ENCODE peak calls at places on chromosomes 16 and 17, in six cellular contexts. One of them, this sample, is unnamed.
A peak's percentile ranks its signal among the peaks of the same experiment; 100 is the strongest.

GRCh38 chr16:87178177-87178863 is 138.9 kb downstream of the C16orf95 start:
- DNase-seq in anterior cingulate cortex: no peak
- DNase-seq in HTR-8/SVneo: no peak
- DNase-seq in HCT116: no peak
- DNase-seq in colonic mucosa: no peak
- DNase-seq in psoas muscle: no peak
- DNase-seq in this sample: no peak

GRCh38 chr17:65918921-65919546 is 272.9 kb downstream of the CEP112 start:
- DNase-seq in HTR-8/SVneo: no peak
- DNase-seq in HCT116: no peak
- DNase-seq in colonic mucosa: no peak
- DNase-seq in psoas muscle: no peak
- DNase-seq in anterior cingulate cortex: no peak
- DNase-seq in this sample: no peak

GRCh38 chr16:19304670-19305240 is 19.2 kb downstream of the CLEC19A start:
- DNase-seq in HCT116: no peak
- DNase-seq in anterior cingulate cortex: no peak
- DNase-seq in psoas muscle: no peak
- DNase-seq in colonic mucosa: no peak
- DNase-seq in HTR-8/SVneo: no peak
- DNase-seq in this sample: no peak

GRCh38 chr17:63120406-63120805 is 154.4 kb downstream of the TANC2 start:
- DNase-seq in HCT116: no peak
- DNase-seq in colonic mucosa: no peak
- DNase-seq in HTR-8/SVneo: no peak
- DNase-seq in psoas muscle: no peak
- DNase-seq in anterior cingulate cortex: no peak
- DNase-seq in this sample: peak; percentile 24

GRCh38 chr17:44159519-44160210 is 10.8 kb upstream of the ASB16 start:
- DNase-seq in psoas muscle: no peak
- DNase-seq in HCT116: no peak
- DNase-seq in colonic mucosa: no peak
- DNase-seq in anterior cingulate cortex: no peak
- DNase-seq in HTR-8/SVneo: no peak
- DNase-seq in this sample: peak; percentile 35

GRCh38 chr16:83992624-83993023 is 24.6 kb downstream of the NECAB2 start:
- DNase-seq in HTR-8/SVneo: no peak
- DNase-seq in colonic mucosa: no peak
- DNase-seq in anterior cingulate cortex: no peak
- DNase-seq in psoas muscle: no peak
- DNase-seq in HCT116: no peak
- DNase-seq in this sample: peak; percentile 53

GRCh38 chr17:73532441-73532901 is 111.8 kb downstream of the SDK2 start:
- DNase-seq in anterior cingulate cortex: no peak
- DNase-seq in HCT116: no peak
- DNase-seq in psoas muscle: no peak
- DNase-seq in HTR-8/SVneo: no peak
- DNase-seq in colonic mucosa: no peak
- DNase-seq in this sample: no peak

GRCh38 chr17:28865946-28866752 is 11.3 kb downstream of the ERAL1 start:
- DNase-seq in psoas muscle: no peak
- DNase-seq in colonic mucosa: no peak
- DNase-seq in anterior cingulate cortex: no peak
- DNase-seq in HTR-8/SVneo: no peak
- DNase-seq in HCT116: no peak
- DNase-seq in this sample: no peak

This sample was measured in brain microvascular endothelial cell.